ENCODE peak calls at places on chromosomes 7 and 10, in seven cellular contexts. I is tibial artery, X is fibroblast of villous mesenchyme, K is right cardiac atrium, M is upper lobe of left lung, C is psoas muscle, F is astrocyte of the spinal cord. G is an unnamed sample.

GRCh38 chr7:79245623-79246249 is 207.7 kb downstream of the MAGI2 start:
- DNase-seq in I (no peak), X (no peak), K (no peak), M (peak), C (no peak), F (no peak), G (no peak)

GRCh38 chr7:138358850-138359341 is 101.2 kb upstream of the TRIM24 start:
- DNase-seq in I (no peak), X (no peak), K (no peak), M (no peak), C (no peak), F (no peak), G (no peak)

GRCh38 chr7:158272091-158272490 is 315.5 kb downstream of the PTPRN2 start:
- DNase-seq in I (peak), X (no peak), K (no peak), M (no peak), C (no peak), F (no peak), G (no peak)

GRCh38 chr10:7314068-7314646 is 96.7 kb downstream of the SFMBT2 start:
- DNase-seq in I (no peak), X (no peak), K (no peak), M (no peak), C (no peak), F (no peak), G (no peak)

GRCh38 chr10:129725482-129725881 is 238.6 kb downstream of the EBF3 start:
- DNase-seq in I (no peak), X (no peak), K (no peak), M (peak), C (no peak), F (no peak), G (no peak)

GRCh38 chr7:158802535-158803199 is 26.6 kb downstream of the ESYT2 start:
- DNase-seq in I (no peak), X (peak), K (no peak), M (peak), C (no peak), F (peak), G (peak)

GRCh38 chr10:53597835-53598251 is 825.3 kb upstream of the MBL2 start:
- DNase-seq in I (no peak), X (no peak), K (no peak), M (no peak), C (no peak), F (peak), G (no peak)

GRCh38 chr10:73906524-73907447 is 4.1 kb upstream of the PLAU start:
- DNase-seq in I (peak), X (peak), K (peak), M (no peak), C (peak), F (peak), G (peak)

GRCh38 chr7:16670747-16671344 is 24.9 kb downstream of the BZW2 start:
- DNase-seq in I (no peak), X (no peak), K (no peak), M (no peak), C (no peak), F (no peak), G (no peak)

GRCh38 chr10:131855396-131855762 is 45.4 kb upstream of the PPP2R2D start:
- DNase-seq in I (peak), X (no peak), K (no peak), M (no peak), C (no peak), F (no peak), G (no peak)

GRCh38 chr10:86376403-86376802 is 9.8 kb upstream of the GRID1 start:
- DNase-seq in I (no peak), X (no peak), K (peak), M (no peak), C (no peak), F (no peak), G (no peak)

GRCh38 chr10:55476129-55476528 is 675.1 kb upstream of the PCDH15 start:
- DNase-seq in I (no peak), X (no peak), K (no peak), M (no peak), C (no peak), F (no peak), G (no peak)

GRCh38 chr7:7157177-7157886 is 25.0 kb upstream of the C1GALT1 start:
- DNase-seq in I (no peak), X (peak), K (peak), M (no peak), C (no peak), F (peak), G (peak)

GRCh38 chr10:123555616-123556015 is 110.5 kb upstream of the GPR26 start:
- DNase-seq in I (no peak), X (no peak), K (no peak), M (no peak), C (no peak), F (no peak), G (no peak)

GRCh38 chr10:17256627-17257026 is 28.6 kb downstream of the VIM start:
- DNase-seq in I (no peak), X (peak), K (no peak), M (no peak), C (no peak), F (peak), G (no peak)

GRCh38 chr10:56317603-56318002 is 43.5 kb downstream of the ZWINT start:
- DNase-seq in I (no peak), X (no peak), K (peak), M (peak), C (peak), F (no peak), G (no peak)

GRCh38 chr7:47342646-47343045 is 239.3 kb downstream of the TNS3 start:
- DNase-seq in I (no peak), X (no peak), K (peak), M (no peak), C (no peak), F (no peak), G (no peak)

GRCh38 chr10:30580241-30580640 is 49.3 kb downstream of the LYZL2 start:
- DNase-seq in I (no peak), X (no peak), K (no peak), M (no peak), C (no peak), F (no peak), G (no peak)

GRCh38 chr7:27150568-27151340 is 1.6 kb downstream of the HOXA3 start:
- DNase-seq in I (peak), X (peak), K (peak), M (peak), C (peak), F (peak), G (peak)

DNA sequence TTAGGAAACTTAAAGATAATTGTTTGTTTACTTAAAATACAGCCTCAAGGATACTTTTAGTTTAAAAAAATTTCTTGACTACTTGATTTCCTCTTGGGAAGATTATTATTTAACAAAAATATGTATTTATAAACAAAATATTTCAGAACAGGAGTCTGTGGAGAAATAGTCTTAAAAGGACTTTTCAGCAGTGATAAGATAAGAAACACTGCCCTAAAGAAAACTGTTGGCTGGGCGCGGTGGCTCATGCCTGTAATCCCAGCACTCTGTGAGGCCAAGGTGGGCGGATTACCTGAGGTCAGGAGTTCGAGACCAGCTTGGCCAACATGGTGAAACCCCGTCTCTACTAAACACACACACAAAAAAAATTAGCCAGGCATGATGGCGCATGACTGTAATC is 22.6 kb upstream of the HERPUD2 start:
- DNase-seq in I (no peak), X (peak), K (no peak), M (no peak), C (no peak), F (no peak), G (no peak)
- H3K4me3 ChIP-seq in I (no peak), X (peak), K (no peak), M (no peak), C (peak), F (no peak), G (no peak)

GRCh38 chr7:45088146-45088701 is 545 bp downstream of the NACAD start:
- DNase-seq in I (no peak), X (no peak), K (no peak), M (no peak), C (no peak), F (no peak), G (no peak)
- H3K4me3 ChIP-seq in I (peak), X (peak), K (peak), M (peak), C (peak), F (peak), G (peak)

GRCh38 chr7:156842740-156843140 is 50.2 kb downstream of the LMBR1 start:
- DNase-seq in I (no peak), X (no peak), K (no peak), M (no peak), C (no peak), F (no peak), G (no peak)
- H3K4me3 ChIP-seq in I (no peak), X (no peak), K (no peak), M (no peak), C (no peak), F (no peak), G (no peak)

GRCh38 chr10:102776779-102777417 is 33.1 kb downstream of the WBP1L start:
- DNase-seq in I (peak), X (peak), K (peak), M (no peak), C (peak), F (peak), G (peak)
- H3K4me3 ChIP-seq in I (peak), X (peak), K (peak), M (no peak), C (peak), F (peak), G (peak)

GRCh38 chr7:81264116-81264515 is 345.3 kb upstream of the SEMA3C start:
- DNase-seq in I (no peak), X (no peak), K (no peak), M (no peak), C (no peak), F (no peak), G (peak)
- H3K4me3 ChIP-seq in I (no peak), X (no peak), K (no peak), M (no peak), C (no peak), F (no peak), G (no peak)

G was measured in fibroblast of mammary gland.